ENCODE peak calls at places on chromosome 19, in nine cellular contexts. One of them, this sample, is unnamed.

GRCh38 chr19:1882089-1882785 is 3.1 kb downstream of the ABHD17A start:
- DNase-seq in body of pancreas: no peak
- DNase-seq in CD8-positive, alpha-beta T cell: peak
- DNase-seq in H9: peak
- DNase-seq in cardiac muscle cell: peak
- DNase-seq in HepG2: no peak
- DNase-seq in fibroblast of lung: no peak
- DNase-seq in A549: no peak
- DNase-seq in uterus: no peak
- DNase-seq in this sample: no peak

GRCh38 chr19:10388957-10389356 is 8.6 kb upstream of the TYK2 start:
- DNase-seq in body of pancreas: peak
- DNase-seq in CD8-positive, alpha-beta T cell: peak
- DNase-seq in H9: peak
- DNase-seq in cardiac muscle cell: peak
- DNase-seq in HepG2: peak
- DNase-seq in fibroblast of lung: peak
- DNase-seq in A549: peak
- DNase-seq in uterus: peak
- DNase-seq in this sample: peak

GRCh38 chr19:56383826-56384605 is 9.3 kb downstream of the ZNF582 start:
- DNase-seq in body of pancreas: no peak
- DNase-seq in CD8-positive, alpha-beta T cell: no peak
- DNase-seq in H9: no peak
- DNase-seq in cardiac muscle cell: no peak
- DNase-seq in HepG2: no peak
- DNase-seq in fibroblast of lung: peak
- DNase-seq in A549: no peak
- DNase-seq in uterus: no peak
- DNase-seq in this sample: no peak

GRCh38 chr19:3121821-3122511 is 13.9 kb upstream of the GNA15 start:
- DNase-seq in body of pancreas: no peak
- DNase-seq in CD8-positive, alpha-beta T cell: no peak
- DNase-seq in H9: no peak
- DNase-seq in cardiac muscle cell: no peak
- DNase-seq in HepG2: no peak
- DNase-seq in fibroblast of lung: no peak
- DNase-seq in A549: no peak
- DNase-seq in uterus: no peak
- DNase-seq in this sample: no peak

GRCh38 chr19:1001538-1002166 is 1.4 kb downstream of the GRIN3B start:
- DNase-seq in body of pancreas: no peak
- DNase-seq in CD8-positive, alpha-beta T cell: peak
- DNase-seq in H9: peak
- DNase-seq in cardiac muscle cell: peak
- DNase-seq in HepG2: no peak
- DNase-seq in fibroblast of lung: no peak
- DNase-seq in A549: no peak
- DNase-seq in uterus: no peak
- DNase-seq in this sample: peak

GRCh38 chr19:14517840-14518505 is at the start of gene DNAJB1:
- DNase-seq in body of pancreas: peak
- DNase-seq in CD8-positive, alpha-beta T cell: no peak
- DNase-seq in H9: no peak
- DNase-seq in cardiac muscle cell: peak
- DNase-seq in HepG2: peak
- DNase-seq in fibroblast of lung: peak
- DNase-seq in A549: peak
- DNase-seq in uterus: peak
- DNase-seq in this sample: peak

GRCh38 chr19:13979224-13979623 is 26.9 kb downstream of the RFX1 start:
- DNase-seq in body of pancreas: no peak
- DNase-seq in CD8-positive, alpha-beta T cell: no peak
- DNase-seq in H9: no peak
- DNase-seq in cardiac muscle cell: no peak
- DNase-seq in HepG2: no peak
- DNase-seq in fibroblast of lung: no peak
- DNase-seq in A549: no peak
- DNase-seq in uterus: no peak
- DNase-seq in this sample: no peak

GRCh38 chr19:18775586-18776287 is 15.4 kb downstream of the COMP start:
- DNase-seq in body of pancreas: no peak
- DNase-seq in CD8-positive, alpha-beta T cell: no peak
- DNase-seq in H9: no peak
- DNase-seq in cardiac muscle cell: no peak
- DNase-seq in HepG2: no peak
- DNase-seq in fibroblast of lung: peak
- DNase-seq in A549: no peak
- DNase-seq in uterus: no peak
- DNase-seq in this sample: peak

GRCh38 chr19:29966594-29967249 is 24.7 kb downstream of the URI1 start:
- DNase-seq in body of pancreas: no peak
- DNase-seq in CD8-positive, alpha-beta T cell: no peak
- DNase-seq in H9: no peak
- DNase-seq in cardiac muscle cell: peak
- DNase-seq in HepG2: peak
- DNase-seq in fibroblast of lung: peak
- DNase-seq in A549: no peak
- DNase-seq in uterus: no peak
- DNase-seq in this sample: no peak

GRCh38 chr19:55277494-55277893 is 2.4 kb downstream of the HSPBP1 start:
- DNase-seq in body of pancreas: no peak
- DNase-seq in CD8-positive, alpha-beta T cell: no peak
- DNase-seq in H9: no peak
- DNase-seq in cardiac muscle cell: no peak
- DNase-seq in HepG2: no peak
- DNase-seq in fibroblast of lung: no peak
- DNase-seq in A549: no peak
- DNase-seq in uterus: no peak
- DNase-seq in this sample: no peak

GRCh38 chr19:1233361-1233667 is 4.5 kb downstream of the CBARP start:
- DNase-seq in body of pancreas: peak
- DNase-seq in CD8-positive, alpha-beta T cell: no peak
- DNase-seq in H9: no peak
- DNase-seq in cardiac muscle cell: no peak
- DNase-seq in HepG2: no peak
- DNase-seq in fibroblast of lung: no peak
- DNase-seq in A549: no peak
- DNase-seq in uterus: no peak
- DNase-seq in this sample: no peak

GRCh38 chr19:37935341-37935740 is 28.3 kb downstream of the SIPA1L3 start:
- DNase-seq in body of pancreas: no peak
- DNase-seq in CD8-positive, alpha-beta T cell: no peak
- DNase-seq in H9: no peak
- DNase-seq in cardiac muscle cell: no peak
- DNase-seq in HepG2: no peak
- DNase-seq in fibroblast of lung: no peak
- DNase-seq in A549: no peak
- DNase-seq in uterus: no peak
- DNase-seq in this sample: no peak

GRCh38 chr19:45467456-45468158 is at the start of gene FOSB:
- DNase-seq in body of pancreas: peak
- DNase-seq in CD8-positive, alpha-beta T cell: peak
- DNase-seq in H9: peak
- DNase-seq in cardiac muscle cell: peak
- DNase-seq in HepG2: peak
- DNase-seq in fibroblast of lung: peak
- DNase-seq in A549: peak
- DNase-seq in uterus: peak
- DNase-seq in this sample: peak

GRCh38 chr19:47247308-47247990 is 8.9 kb upstream of the CCDC9 start:
- DNase-seq in body of pancreas: peak
- DNase-seq in CD8-positive, alpha-beta T cell: peak
- DNase-seq in H9: peak
- DNase-seq in cardiac muscle cell: peak
- DNase-seq in HepG2: peak
- DNase-seq in fibroblast of lung: peak
- DNase-seq in A549: peak
- DNase-seq in uterus: peak
- DNase-seq in this sample: no peak

GRCh38 chr19:10294368-10294697 is 4.6 kb downstream of the ICAM5 start:
- DNase-seq in body of pancreas: no peak
- DNase-seq in CD8-positive, alpha-beta T cell: no peak
- DNase-seq in H9: peak
- DNase-seq in cardiac muscle cell: no peak
- DNase-seq in HepG2: no peak
- DNase-seq in fibroblast of lung: no peak
- DNase-seq in A549: no peak
- DNase-seq in uterus: no peak
- DNase-seq in this sample: no peak

GRCh38 chr19:33641956-33642498 is 20.3 kb downstream of the CHST8 start:
- DNase-seq in body of pancreas: no peak
- DNase-seq in CD8-positive, alpha-beta T cell: no peak
- DNase-seq in H9: no peak
- DNase-seq in cardiac muscle cell: no peak
- DNase-seq in HepG2: no peak
- DNase-seq in fibroblast of lung: no peak
- DNase-seq in A549: no peak
- DNase-seq in uterus: no peak
- DNase-seq in this sample: no peak

GRCh38 chr19:13693933-13694332 is 70.4 kb upstream of the MRI1 start:
- DNase-seq in body of pancreas: no peak
- DNase-seq in CD8-positive, alpha-beta T cell: no peak
- DNase-seq in H9: no peak
- DNase-seq in cardiac muscle cell: no peak
- DNase-seq in HepG2: no peak
- DNase-seq in fibroblast of lung: no peak
- DNase-seq in A549: no peak
- DNase-seq in uterus: no peak
- DNase-seq in this sample: no peak

GRCh38 chr19:23867895-23868294 is 46.8 kb upstream of the ZNF726 start:
- DNase-seq in body of pancreas: no peak
- DNase-seq in CD8-positive, alpha-beta T cell: no peak
- DNase-seq in H9: no peak
- DNase-seq in cardiac muscle cell: no peak
- DNase-seq in HepG2: no peak
- DNase-seq in fibroblast of lung: no peak
- DNase-seq in A549: no peak
- DNase-seq in uterus: no peak
- DNase-seq in this sample: no peak

GRCh38 chr19:32266453-32266852 is 79.0 kb upstream of the ZNF507 start:
- DNase-seq in body of pancreas: no peak
- DNase-seq in CD8-positive, alpha-beta T cell: no peak
- DNase-seq in H9: no peak
- DNase-seq in cardiac muscle cell: no peak
- DNase-seq in HepG2: no peak
- DNase-seq in fibroblast of lung: no peak
- DNase-seq in A549: no peak
- DNase-seq in uterus: no peak
- DNase-seq in this sample: no peak

GRCh38 chr19:6402834-6403608 is 10.1 kb upstream of the GTF2F1 start:
- DNase-seq in body of pancreas: peak
- DNase-seq in CD8-positive, alpha-beta T cell: no peak
- DNase-seq in H9: no peak
- DNase-seq in cardiac muscle cell: no peak
- DNase-seq in HepG2: peak
- DNase-seq in fibroblast of lung: peak
- DNase-seq in A549: no peak
- DNase-seq in uterus: no peak
- DNase-seq in this sample: no peak

DNA sequence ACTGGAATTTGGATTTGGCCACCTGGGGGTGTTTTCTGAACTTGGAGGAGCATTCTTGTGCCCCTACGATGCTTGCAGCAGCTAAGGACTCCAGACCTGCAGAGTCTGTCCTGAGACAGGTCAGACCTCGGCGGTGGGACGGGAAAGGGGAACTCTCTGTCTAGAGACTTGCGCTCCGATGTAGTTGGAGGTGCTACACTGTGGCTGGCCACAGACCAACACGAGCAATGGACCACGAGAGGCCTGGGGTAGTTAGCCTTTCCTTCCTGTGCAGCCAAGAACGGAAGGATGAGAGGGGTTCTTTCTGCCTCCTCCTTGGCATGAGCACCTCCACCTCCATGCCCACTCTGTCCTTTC is 5.9 kb upstream of the GRAMD1A start:
- DNase-seq in body of pancreas: no peak
- DNase-seq in CD8-positive, alpha-beta T cell: no peak
- DNase-seq in H9: no peak
- DNase-seq in cardiac muscle cell: no peak
- DNase-seq in HepG2: no peak
- DNase-seq in fibroblast of lung: no peak
- DNase-seq in A549: no peak
- DNase-seq in uterus: no peak
- DNase-seq in this sample: no peak
- H3K27ac ChIP-seq in body of pancreas: peak
- H3K27ac ChIP-seq in CD8-positive, alpha-beta T cell: no peak
- H3K27ac ChIP-seq in H9: no peak
- H3K27ac ChIP-seq in cardiac muscle cell: no peak
- H3K27ac ChIP-seq in HepG2: peak
- H3K27ac ChIP-seq in fibroblast of lung: no peak
- H3K27ac ChIP-seq in A549: peak
- H3K27ac ChIP-seq in uterus: peak
- H3K27ac ChIP-seq in this sample: no peak

GRCh38 chr19:49746206-49746958 is 16.7 kb downstream of the TSKS start:
- DNase-seq in body of pancreas: peak
- DNase-seq in CD8-positive, alpha-beta T cell: peak
- DNase-seq in H9: peak
- DNase-seq in cardiac muscle cell: no peak
- DNase-seq in HepG2: peak
- DNase-seq in fibroblast of lung: peak
- DNase-seq in A549: peak
- DNase-seq in uterus: peak
- DNase-seq in this sample: peak
- TF ChIP-seq CTCF in body of pancreas: no peak
- TF ChIP-seq CTCF in CD8-positive, alpha-beta T cell: no peak
- TF ChIP-seq CTCF in H9: peak
- TF ChIP-seq CTCF in cardiac muscle cell: no peak
- TF ChIP-seq CTCF in HepG2: no peak
- TF ChIP-seq CTCF in fibroblast of lung: no peak
- TF ChIP-seq CTCF in A549: no peak
- TF ChIP-seq CTCF in uterus: no peak
- TF ChIP-seq CTCF in this sample: no peak

DNA sequence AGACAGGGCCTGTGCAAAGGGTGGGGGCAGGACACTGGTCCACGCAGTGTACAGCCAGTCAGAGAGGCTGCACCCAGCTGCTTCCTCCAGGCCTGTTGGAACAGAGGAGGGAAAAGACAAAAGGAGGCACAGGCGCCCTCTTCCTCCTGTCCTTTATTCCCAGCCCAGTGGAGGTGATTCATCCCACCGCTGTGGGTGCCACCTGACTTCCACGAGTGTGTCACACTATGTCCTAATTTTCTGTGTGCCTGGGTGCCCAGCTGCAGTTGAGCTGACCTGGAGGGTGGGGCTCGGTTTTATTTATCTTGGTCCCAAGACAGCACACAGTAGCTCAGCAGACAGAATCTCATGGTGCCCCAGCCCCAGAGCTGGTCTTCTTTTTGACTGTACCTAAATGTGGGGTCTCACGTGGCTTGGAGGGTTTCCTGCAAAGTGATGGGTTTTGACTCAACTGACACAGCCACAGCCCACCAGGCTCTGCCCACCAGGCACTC is 9.0 kb downstream of the EPS15L1 start:
- DNase-seq in body of pancreas: no peak
- DNase-seq in CD8-positive, alpha-beta T cell: no peak
- DNase-seq in H9: no peak
- DNase-seq in cardiac muscle cell: no peak
- DNase-seq in HepG2: no peak
- DNase-seq in fibroblast of lung: peak
- DNase-seq in A549: no peak
- DNase-seq in uterus: no peak
- DNase-seq in this sample: peak
- H3K27ac ChIP-seq in body of pancreas: no peak
- H3K27ac ChIP-seq in CD8-positive, alpha-beta T cell: no peak
- H3K27ac ChIP-seq in H9: no peak
- H3K27ac ChIP-seq in cardiac muscle cell: peak
- H3K27ac ChIP-seq in HepG2: no peak
- H3K27ac ChIP-seq in fibroblast of lung: no peak
- H3K27ac ChIP-seq in A549: peak
- H3K27ac ChIP-seq in uterus: no peak
- H3K27ac ChIP-seq in this sample: peak

GRCh38 chr19:42465827-42466280 is 23.1 kb upstream of the CXCL17 start:
- DNase-seq in body of pancreas: no peak
- DNase-seq in CD8-positive, alpha-beta T cell: no peak
- DNase-seq in H9: no peak
- DNase-seq in cardiac muscle cell: no peak
- DNase-seq in HepG2: no peak
- DNase-seq in fibroblast of lung: no peak
- DNase-seq in A549: no peak
- DNase-seq in uterus: no peak
- DNase-seq in this sample: no peak
- TF ChIP-seq CTCF in body of pancreas: no peak
- TF ChIP-seq CTCF in CD8-positive, alpha-beta T cell: no peak
- TF ChIP-seq CTCF in H9: peak
- TF ChIP-seq CTCF in cardiac muscle cell: no peak
- TF ChIP-seq CTCF in HepG2: no peak
- TF ChIP-seq CTCF in fibroblast of lung: no peak
- TF ChIP-seq CTCF in A549: no peak
- TF ChIP-seq CTCF in uterus: no peak
- TF ChIP-seq CTCF in this sample: no peak

This sample was measured in RWPE1.